ENCODE peak calls at places on chromosomes 16 and 17, in eight cellular contexts. V is heart left ventricle, I is foreskin fibroblast, N is ascending aorta, J is transverse colon, F is endodermal cell, S is HCT116, K is ovary. T is an unnamed sample.

GRCh38 chr17:37512442-37513070 is 22.9 kb downstream of the DUSP14 start:
- DNase-seq in K (no peak), J (no peak), S (no peak), I (no peak), N (no peak), V (no peak), F (peak), T (no peak)

GRCh38 chr16:68636818-68637217 is 8.3 kb upstream of the CDH3 start:
- DNase-seq in F (no peak), J (no peak), N (no peak), S (no peak), V (no peak), K (no peak), I (peak), T (no peak)

GRCh38 chr17:76943781-76944213 is 75.6 kb downstream of the MGAT5B start:
- DNase-seq in V (no peak), F (peak), S (no peak), I (no peak), N (no peak), J (no peak), K (no peak), T (peak)

GRCh38 chr17:42536372-42537155 is 523 bp downstream of the NAGLU start:
- DNase-seq in I (peak), F (peak), N (peak), K (peak), S (no peak), V (peak), J (peak), T (peak)

GRCh38 chr16:48086422-48086821 is 69.4 kb downstream of the ABCC12 start:
- DNase-seq in J (no peak), I (no peak), F (no peak), N (no peak), S (no peak), K (no peak), V (no peak), T (no peak)

GRCh38 chr17:61574542-61575351 is 16.3 kb downstream of the NACA2 start:
- DNase-seq in F (peak), I (peak), V (no peak), N (no peak), K (no peak), J (no peak), S (peak), T (peak)

GRCh38 chr16:85675528-85675927 is 13.2 kb downstream of the GINS2 start:
- DNase-seq in V (no peak), K (no peak), S (no peak), I (peak), F (no peak), J (no peak), N (no peak), T (no peak)

GRCh38 chr16:28882476-28883180 is 4.3 kb downstream of the ATP2A1 start:
- DNase-seq in J (no peak), K (no peak), N (no peak), I (no peak), S (no peak), F (peak), V (no peak), T (no peak)

GRCh38 chr16:31880322-31880979 is 6.8 kb downstream of the ZNF267 start:
- DNase-seq in J (no peak), F (no peak), V (no peak), I (peak), K (no peak), S (no peak), N (no peak), T (peak)

GRCh38 chr17:55198690-55199370 is 65.9 kb upstream of the HLF start:
- DNase-seq in S (no peak), I (peak), F (no peak), V (no peak), N (no peak), K (no peak), J (no peak), T (no peak)

GRCh38 chr17:32609085-32609484 is 122.3 kb downstream of the CDK5R1 start:
- DNase-seq in J (peak), V (peak), S (peak), K (no peak), I (no peak), N (peak), F (no peak), T (peak)

GRCh38 chr16:48441863-48442279 is 56.7 kb upstream of the SIAH1 start:
- DNase-seq in S (no peak), K (no peak), F (no peak), N (no peak), J (no peak), V (no peak), I (no peak), T (no peak)

GRCh38 chr16:11783319-11784047 is 13.6 kb downstream of the ZC3H7A start:
- DNase-seq in K (no peak), N (no peak), F (no peak), J (no peak), I (no peak), V (no peak), S (no peak), T (no peak)
- H3K4me3 ChIP-seq in K (peak), N (peak), F (no peak), J (no peak), I (peak), V (peak), S (no peak), T (no peak)

DNA sequence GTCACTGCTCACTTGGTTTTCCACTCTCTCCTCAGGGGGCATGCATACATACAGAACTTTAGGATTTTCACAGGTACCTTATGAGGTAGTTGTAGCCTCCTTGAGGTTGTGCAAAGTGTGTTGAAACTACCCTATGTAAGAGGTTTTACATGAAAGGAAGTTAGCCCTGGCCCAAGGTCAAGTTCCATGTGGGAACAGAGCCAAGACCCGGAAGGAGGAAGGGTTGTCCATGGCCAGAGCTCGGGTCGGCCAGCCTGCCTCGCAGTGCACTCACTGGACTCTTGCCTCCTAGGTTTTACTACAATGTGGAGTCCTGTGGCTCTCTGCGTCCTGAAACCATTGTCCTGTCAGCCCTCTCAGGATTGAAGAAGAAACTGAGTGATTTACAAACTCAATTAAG is 8.2 kb downstream of the POLR2C start:
- DNase-seq in S (no peak), I (peak), N (peak), F (no peak), J (peak), V (peak), K (peak), T (peak)
- H3K4me3 ChIP-seq in S (no peak), I (no peak), N (no peak), F (no peak), J (no peak), V (no peak), K (no peak), T (no peak)

DNA sequence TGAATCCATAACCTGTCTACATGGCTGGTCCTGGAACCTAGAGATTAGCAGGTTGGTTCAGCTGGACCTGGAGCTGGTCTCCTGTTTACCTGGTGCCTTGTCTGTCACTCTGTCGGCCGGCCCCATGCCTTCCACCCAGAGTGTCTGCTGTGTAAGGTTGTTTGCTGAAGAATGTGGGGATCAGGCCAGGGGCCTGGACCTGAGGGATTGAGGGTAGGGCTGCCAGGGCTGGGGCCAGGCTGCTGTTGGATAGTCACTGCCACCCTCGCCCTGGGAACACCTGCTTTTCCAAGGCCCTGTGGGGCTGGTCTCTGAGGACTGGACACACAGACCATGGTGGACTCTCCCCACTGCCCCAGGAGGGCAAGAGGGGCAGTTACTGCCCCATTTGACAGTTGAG is 1.4 kb downstream of the NHERF2 start:
- DNase-seq in I (no peak), J (no peak), K (no peak), F (no peak), N (no peak), S (no peak), V (peak), T (no peak)
- H3K4me3 ChIP-seq in I (peak), J (no peak), K (no peak), F (peak), N (peak), S (peak), V (peak), T (no peak)

GRCh38 chr17:78124081-78124835 is 4.3 kb downstream of the TMC6 start:
- DNase-seq in V (no peak), N (no peak), F (no peak), S (no peak), J (peak), K (no peak), I (no peak), T (no peak)
- H3K4me3 ChIP-seq in V (peak), N (no peak), F (no peak), S (no peak), J (no peak), K (no peak), I (no peak), T (no peak)

DNA sequence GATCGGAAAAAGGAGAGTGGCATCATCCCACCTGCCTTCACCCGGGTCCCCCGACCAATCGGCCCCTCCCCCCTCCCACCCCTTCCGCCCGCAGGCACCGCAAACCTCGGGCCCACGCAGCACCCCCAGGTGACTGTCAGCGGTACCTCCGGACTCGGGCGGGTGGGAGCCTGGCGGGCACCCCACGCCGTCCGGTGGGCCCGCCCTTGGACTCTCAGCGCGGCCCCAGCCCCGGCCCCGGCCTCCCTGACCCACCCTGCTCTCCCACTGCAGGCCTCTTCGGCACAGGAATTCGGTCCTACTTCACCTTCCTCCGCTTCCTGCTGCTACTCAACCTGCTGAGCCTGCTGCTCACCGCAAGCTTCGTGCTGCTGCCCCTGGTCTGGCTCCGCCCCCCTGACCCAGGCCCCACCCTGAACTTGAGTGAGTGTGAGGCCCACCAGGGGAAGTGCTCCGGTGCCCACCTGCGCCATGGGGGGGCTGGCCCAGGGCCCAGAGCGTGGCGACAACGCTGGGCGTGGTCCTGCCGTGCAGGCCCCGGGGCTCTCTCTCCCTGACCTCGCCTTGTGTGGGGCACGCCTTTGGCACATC is 1.6 kb downstream of the TMC8 start:
- DNase-seq in V (no peak), N (no peak), F (peak), J (peak), K (no peak), S (no peak), I (no peak), T (peak)
- H3K4me3 ChIP-seq in V (peak), N (peak), F (no peak), J (peak), K (no peak), S (peak), I (no peak), T (peak)

GRCh38 chr16:53949716-53950410 is 245.9 kb downstream of the FTO start:
- DNase-seq in F (no peak), J (no peak), K (no peak), I (no peak), V (no peak), S (no peak), N (no peak), T (no peak)
- H3K4me3 ChIP-seq in F (no peak), J (no peak), K (no peak), I (no peak), V (no peak), S (no peak), N (no peak), T (no peak)